ENCODE peak calls at places on chromosomes 7 and 10, in six cellular contexts. K, O, M, P, Z and A are unnamed samples.

GRCh38 chr10:122286872-122287271 is 15.8 kb downstream of the BTBD16 start:
- DNase-seq in K (peak; percentile 67), O (no peak), M (peak; percentile 67), P (no peak), Z (peak; percentile 55), A (peak; percentile 23)

GRCh38 chr7:149799397-149800168 is 26.2 kb upstream of the ZNF467 start:
- DNase-seq in K (no peak), O (peak; percentile 69), M (no peak), P (no peak), Z (peak; percentile 78), A (no peak)

GRCh38 chr7:146138926-146139325 is 22.3 kb downstream of the CNTNAP2 start:
- DNase-seq in K (no peak), O (no peak), M (no peak), P (no peak), Z (no peak), A (no peak)

GRCh38 chr7:151320263-151320845 is 21.3 kb upstream of the NUB1 start:
- DNase-seq in K (no peak), O (no peak), M (no peak), P (no peak), Z (no peak), A (no peak)

GRCh38 chr7:154509192-154509591 is 457.0 kb downstream of the DPP6 start:
- DNase-seq in K (no peak), O (no peak), M (no peak), P (no peak), Z (no peak), A (no peak)

GRCh38 chr10:133314911-133315310 is 6.2 kb downstream of the ZNF511 start:
- DNase-seq in K (no peak), O (no peak), M (no peak), P (no peak), Z (no peak), A (no peak)

GRCh38 chr10:5533098-5533731 is 8.5 kb downstream of the CALML3 start:
- DNase-seq in K (no peak), O (no peak), M (no peak), P (no peak), Z (no peak), A (no peak)

GRCh38 chr7:4715385-4715770 is 33.3 kb downstream of the FOXK1 start:
- DNase-seq in K (no peak), O (no peak), M (no peak), P (no peak), Z (no peak), A (no peak)

GRCh38 chr10:126247454-126247975 is 140.8 kb downstream of the ADAM12 start:
- DNase-seq in K (peak; percentile 98), O (no peak), M (no peak), P (no peak), Z (peak; percentile 73), A (peak; percentile 98)

GRCh38 chr10:124849111-124849773 is 47.6 kb downstream of the ABRAXAS2 start:
- DNase-seq in K (no peak), O (no peak), M (no peak), P (no peak), Z (no peak), A (no peak)

GRCh38 chr7:151351027-151351426 is 9.4 kb downstream of the NUB1 start:
- DNase-seq in K (no peak), O (peak; percentile 72), M (no peak), P (no peak), Z (peak; percentile 49), A (no peak)

GRCh38 chr10:107398115-107398514 is 233.6 kb upstream of the SORCS1 start:
- DNase-seq in K (no peak), O (no peak), M (no peak), P (no peak), Z (no peak), A (no peak)

GRCh38 chr10:81018898-81019890 is 481.5 kb downstream of the SH2D4B start:
- DNase-seq in K (peak; percentile 11), O (no peak), M (peak; percentile 37), P (peak; percentile 2), Z (peak; percentile 39), A (no peak)

GRCh38 chr10:35795131-35795819 is 153.2 kb upstream of the FZD8 start:
- DNase-seq in K (no peak), O (no peak), M (no peak), P (peak; percentile 21), Z (no peak), A (peak; percentile 32)